ENCODE peak calls at places on chromosomes 6 and 20, in five cellular contexts. O is GM12878, C is K562, Z is SK-N-SH, E is HCT116. N is an unnamed sample.

GRCh38 chr20:39661833-39662232 is 699.7 kb downstream of the DHX35 start:
- DNase-seq in C (no peak), O (no peak), Z (no peak), E (no peak), N (no peak)

GRCh38 chr20:10536531-10536930 is 101.4 kb downstream of the SLX4IP start:
- DNase-seq in C (no peak), E (no peak), Z (no peak), O (no peak), N (peak; percentile 61)

GRCh38 chr20:13302647-13303425 is 81.8 kb downstream of the ISM1 start:
- DNase-seq in Z (peak; percentile 61), O (no peak), C (peak; percentile 12), E (peak; percentile 4), N (peak; percentile 49)

GRCh38 chr20:1377984-1378742 is 14.7 kb downstream of the FKBP1A start:
- DNase-seq in E (peak; percentile 26), Z (no peak), O (no peak), C (no peak), N (peak; percentile 48)

GRCh38 chr6:100451577-100451976 is 13.1 kb downstream of the SIM1 start:
- DNase-seq in O (no peak), E (no peak), Z (no peak), C (no peak), N (no peak)

GRCh38 chr6:132715204-132715603 is 1.3 kb upstream of the VNN1 start:
- DNase-seq in E (peak; percentile 49), Z (peak; percentile 17), C (no peak), O (no peak), N (peak; percentile 65)

GRCh38 chr20:63177134-63177784 is 38.7 kb downstream of the YTHDF1 start:
- DNase-seq in C (no peak), E (no peak), O (no peak), Z (peak; percentile 69), N (no peak)

GRCh38 chr6:122098091-122098769 is 301.2 kb upstream of the HSF2 start:
- DNase-seq in Z (no peak), O (no peak), C (no peak), E (no peak), N (no peak)

GRCh38 chr6:47131773-47132172 is 89.6 kb upstream of the ADGRF1 start:
- DNase-seq in C (no peak), E (no peak), Z (no peak), O (no peak), N (no peak)

GRCh38 chr6:113907107-113907506 is 50.0 kb downstream of the MARCKS start:
- DNase-seq in Z (no peak), C (no peak), E (no peak), O (no peak), N (peak; percentile 11)

GRCh38 chr20:1854246-1854645 is 41.0 kb upstream of the SIRPA start:
- DNase-seq in Z (no peak), O (no peak), C (no peak), E (no peak), N (peak; percentile 39)

GRCh38 chr20:8299921-8300320 is 167.9 kb downstream of the PLCB1 start:
- DNase-seq in E (no peak), Z (no peak), C (no peak), O (no peak), N (no peak)

GRCh38 chr6:29647927-29648642 is 8.8 kb upstream of the MOG start:
- DNase-seq in Z (peak; percentile 55), C (no peak), E (peak; percentile 48), O (no peak), N (peak; percentile 39)

GRCh38 chr20:2859330-2860121 is 13.8 kb upstream of the PTPRA start:
- DNase-seq in O (no peak), Z (no peak), C (no peak), E (no peak), N (no peak)

GRCh38 chr20:8542115-8542486 is 410.0 kb downstream of the PLCB1 start:
- DNase-seq in E (no peak), O (no peak), C (no peak), Z (no peak), N (no peak)

GRCh38 chr6:38973178-38974057 is 75.2 kb upstream of the GLP1R start:
- DNase-seq in Z (peak; percentile 64), E (peak; percentile 72), O (peak; percentile 9), C (peak; percentile 58), N (peak; percentile 72)

GRCh38 chr6:154661751-154662150 is 71.5 kb upstream of the SCAF8 start:
- DNase-seq in E (no peak), C (no peak), O (no peak), Z (no peak), N (no peak)

GRCh38 chr20:3146732-3147341 is 12.8 kb downstream of the FASTKD5 start:
- DNase-seq in E (no peak), Z (no peak), C (no peak), O (no peak), N (no peak)

GRCh38 chr6:5681480-5681879 is 325.2 kb downstream of the NRN1 start:
- DNase-seq in Z (no peak), E (no peak), C (no peak), O (no peak), N (no peak)

GRCh38 chr6:24495516-24495847 is 713 bp downstream of the ALDH5A1 start:
- DNase-seq in Z (no peak), O (no peak), C (peak; percentile 48), E (peak; percentile 0), N (peak; percentile 84)

GRCh38 chr6:127513425-127513824 is 5.7 kb downstream of the MTCL3 start:
- DNase-seq in C (no peak), E (no peak), Z (no peak), O (no peak), N (no peak)

GRCh38 chr6:127516676-127517273 is 2.4 kb downstream of the MTCL3 start:
- DNase-seq in E (peak; percentile 39), Z (peak; percentile 71), O (no peak), C (peak; percentile 55), N (peak; percentile 23)

GRCh38 chr6:127515234-127515793 is 3.8 kb downstream of the MTCL3 start:
- DNase-seq in O (no peak), E (no peak), Z (peak; percentile 75), C (no peak), N (no peak)

GRCh38 chr6:127515794-127516675 is 3.1 kb downstream of the MTCL3 start:
- DNase-seq in C (peak; percentile 76), Z (peak; percentile 92), O (no peak), E (peak; percentile 12), N (no peak)

DNA sequence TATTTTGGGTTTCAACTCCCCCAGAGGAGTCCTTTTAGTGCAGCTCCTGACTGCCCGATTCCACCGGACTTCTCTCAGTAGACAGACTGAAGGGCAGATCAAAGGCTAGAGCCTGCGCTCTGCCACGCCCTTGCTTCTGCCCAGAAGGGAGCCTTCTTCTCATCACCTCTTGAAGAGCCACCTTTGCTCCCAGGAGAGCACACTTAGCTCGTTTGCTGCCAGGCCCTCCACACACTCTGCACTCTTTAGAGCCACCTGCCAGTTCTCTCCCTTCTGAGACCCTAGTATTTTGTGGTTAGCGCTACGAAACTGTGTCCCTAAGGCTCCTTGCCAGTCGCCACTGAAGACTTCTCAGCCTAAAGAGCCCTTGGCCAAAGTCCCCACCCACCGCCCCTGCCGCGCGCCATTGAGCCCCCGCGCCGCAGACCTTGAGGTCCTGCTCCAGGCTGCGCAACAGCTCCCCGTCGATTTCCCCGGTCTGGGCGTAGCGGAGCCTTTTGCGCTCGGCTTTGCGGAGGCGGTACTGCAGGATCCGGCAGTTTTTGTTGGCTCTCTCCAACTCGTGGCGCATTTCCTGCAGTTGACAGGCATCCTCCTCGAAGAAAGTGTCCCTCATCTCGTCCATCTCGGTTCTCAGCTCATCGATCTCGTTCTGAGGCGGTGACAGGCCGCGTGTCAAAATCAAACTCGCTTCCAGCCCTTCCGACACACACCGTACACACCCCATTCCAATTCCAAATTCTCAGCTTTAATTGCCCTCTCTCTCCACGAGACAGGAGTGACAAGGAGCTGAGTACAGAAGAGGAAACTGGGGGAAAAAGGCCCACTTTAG is 4.5 kb downstream of the MTCL3 start:
- DNase-seq in Z (peak; percentile 28), C (no peak), E (no peak), O (no peak), N (no peak)
- TF ChIP-seq ZBTB33 in Z (no peak), C (no peak), E (no peak), O (no peak), N (no peak)

DNA sequence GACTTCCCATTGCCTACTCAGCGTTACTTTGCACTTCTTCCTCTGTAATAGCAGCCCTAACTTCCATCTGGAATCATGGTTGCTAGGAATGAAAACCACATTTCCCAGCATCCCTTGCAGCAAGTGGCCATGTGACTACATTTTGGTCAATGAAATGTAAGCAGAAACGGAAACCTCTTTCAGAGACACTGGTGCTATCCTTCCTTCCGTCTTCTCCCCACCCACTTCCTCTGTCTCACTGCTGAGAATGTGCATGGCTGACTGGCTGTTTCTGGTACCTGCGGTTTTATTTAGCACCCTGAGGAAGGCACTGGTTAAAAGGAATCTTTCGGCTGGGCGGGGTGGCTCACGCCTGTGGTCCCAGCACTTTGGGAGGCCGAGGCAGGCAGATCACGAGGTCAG is 107.4 kb downstream of the SCML4 start:
- DNase-seq in O (peak; percentile 53), Z (peak; percentile 20), C (peak; percentile 62), E (peak; percentile 68), N (no peak)
- TF ChIP-seq ZBTB33 in O (no peak), Z (no peak), C (no peak), E (no peak), N (no peak)

GRCh38 chr20:24160563-24161355 is 172.2 kb upstream of the GGTLC1 start:
- DNase-seq in C (peak; percentile 25), E (no peak), O (no peak), Z (peak; percentile 59), N (peak; percentile 39)
- TF ChIP-seq ZBTB33 in C (no peak), E (no peak), O (no peak), Z (no peak), N (no peak)

GRCh38 chr6:108116781-108117426 is 42.4 kb upstream of the OSTM1 start:
- DNase-seq in E (no peak), Z (peak; percentile 57), O (no peak), C (no peak), N (no peak)

GRCh38 chr6:108118359-108118724 is 43.8 kb upstream of the OSTM1 start:
- DNase-seq in C (no peak), Z (peak; percentile 62), E (no peak), O (no peak), N (no peak)

GRCh38 chr6:108116424-108116780 is 41.9 kb upstream of the OSTM1 start:
- DNase-seq in C (no peak), Z (no peak), E (no peak), O (no peak), N (no peak)

GRCh38 chr6:108118791-108119211 is 44.3 kb upstream of the OSTM1 start:
- DNase-seq in O (no peak), C (no peak), Z (peak; percentile 59), E (no peak), N (no peak)

DNA sequence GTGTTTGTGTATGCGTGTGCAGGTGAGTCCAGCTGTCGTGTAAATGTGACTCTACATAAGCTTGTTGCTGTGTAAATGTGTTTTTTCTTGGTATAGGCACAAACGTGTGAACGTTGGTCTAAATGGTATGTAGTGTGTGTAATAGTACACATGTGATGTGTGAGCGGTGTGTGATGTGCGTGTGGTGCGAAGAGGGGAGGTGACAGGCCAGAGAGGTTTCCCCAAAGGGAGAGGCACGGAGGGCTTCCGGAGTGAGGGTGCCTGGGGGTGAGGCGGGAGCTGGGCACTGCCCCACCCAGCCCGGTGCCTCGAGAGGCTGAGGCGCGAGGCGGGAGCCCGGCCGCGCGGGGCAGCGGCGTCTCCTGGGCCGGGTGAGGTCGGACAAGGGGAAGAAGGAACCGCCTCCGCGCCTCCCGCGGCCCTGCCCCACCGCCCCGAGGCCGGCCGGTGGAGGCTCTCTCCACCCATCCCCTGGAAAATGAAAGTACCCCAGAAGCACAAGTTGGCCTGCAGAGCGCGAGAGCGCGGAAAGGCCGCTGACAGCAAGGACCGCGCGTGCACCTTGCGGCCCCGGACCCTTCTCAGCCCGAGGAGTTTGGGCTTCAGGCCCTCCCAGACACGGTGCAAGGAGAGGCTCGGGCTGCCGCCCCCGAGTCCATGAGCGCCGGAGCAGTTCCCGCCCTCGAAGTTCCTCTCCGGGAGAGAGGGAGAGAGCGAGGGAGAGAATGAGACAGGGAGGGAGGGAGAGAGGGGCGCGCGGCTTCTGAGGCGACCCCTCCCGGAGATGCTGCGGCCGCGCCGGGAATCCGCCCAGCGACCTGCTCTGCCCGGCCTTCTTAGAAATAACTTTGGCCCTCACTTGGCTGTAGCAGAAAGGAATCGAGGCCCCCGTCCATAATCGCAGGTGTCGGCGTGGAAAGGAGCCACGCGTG is 43.2 kb upstream of the OSTM1 start:
- DNase-seq in E (no peak), C (no peak), Z (peak; percentile 74), O (no peak), N (no peak)
- TF ChIP-seq ZBTB33 in E (no peak), C (no peak), Z (no peak), O (no peak), N (no peak)

N was measured in HepG2.